ENCODE peak calls at places on chromosomes 4 and X, in four cellular contexts. K is HepG2, T is K562, W is GM12878. R is an unnamed sample.
A peak's percentile ranks its signal among the peaks of the same experiment; 100 is the strongest.

GRCh38 chrX:2489446-2490445 is 11.0 kb downstream of the DHRSX start:
- DNase-seq in K (no peak), T (no peak), W (no peak), R (no peak)

GRCh38 chr4:149910604-149911367 is 95.1 kb upstream of the IQCM start:
- DNase-seq in W (no peak), T (no peak), K (no peak), R (no peak)

GRCh38 chrX:24117288-24117687 is 32.2 kb upstream of the ZFX start:
- DNase-seq in T (no peak), W (no peak), K (no peak), R (no peak)

GRCh38 chr4:110787781-110788180 is 164.9 kb upstream of the PITX2 start:
- DNase-seq in T (no peak), K (no peak), W (no peak), R (no peak)

GRCh38 chr4:173346074-173346473 is 11.9 kb upstream of the HMGB2 start:
- DNase-seq in K (no peak), W (no peak), T (no peak), R (no peak)

GRCh38 chr4:7968262-7968896 is 28.7 kb upstream of the AFAP1 start:
- DNase-seq in K (no peak), W (no peak), T (no peak), R (no peak)

GRCh38 chr4:48275247-48275646 is 5.6 kb upstream of the TEC start:
- DNase-seq in T (no peak), K (peak; percentile 15), W (peak; percentile 42), R (no peak)

GRCh38 chr4:42391981-42392380 is 5.3 kb upstream of the SHISA3 start:
- DNase-seq in K (no peak), T (no peak), W (no peak), R (no peak)

GRCh38 chr4:80529021-80529420 is 193.5 kb downstream of the CFAP299 start:
- DNase-seq in T (no peak), W (no peak), K (no peak), R (no peak)

GRCh38 chr4:83115000-83115399 is 471 bp upstream of the PLAC8 start:
- DNase-seq in T (no peak), W (no peak), K (no peak), R (no peak)

GRCh38 chr4:112284166-112284565 is 1.5 kb downstream of the TIFA start:
- DNase-seq in T (peak; percentile 15), K (no peak), W (no peak), R (no peak)

GRCh38 chrX:118338930-118339329 is 7.0 kb upstream of the WDR44 start:
- DNase-seq in W (no peak), K (no peak), T (no peak), R (no peak)

GRCh38 chr4:24896056-24896455 is 16.8 kb downstream of the CCDC149 start:
- DNase-seq in W (no peak), K (no peak), T (no peak), R (no peak)

GRCh38 chr4:141654098-141654497 is 17.7 kb downstream of the IL15 start:
- DNase-seq in K (no peak), W (no peak), T (no peak), R (peak; percentile 36)

GRCh38 chrX:124030520-124030919 is 69.0 kb downstream of the STAG2 start:
- DNase-seq in W (peak; percentile 4), K (no peak), T (no peak), R (no peak)

GRCh38 chrX:75038925-75039324 is 113.7 kb upstream of the NEXMIF start:
- DNase-seq in T (no peak), K (peak; percentile 10), W (peak; percentile 11), R (no peak)

GRCh38 chrX:5730561-5730960 is 498.1 kb downstream of the NLGN4X start:
- DNase-seq in T (no peak), W (no peak), K (no peak), R (no peak)

GRCh38 chrX:49053223-49054072 is 5.4 kb upstream of the CCDC120 start:
- DNase-seq in T (peak; percentile 80), K (peak; percentile 45), W (no peak), R (peak; percentile 88)

DNA sequence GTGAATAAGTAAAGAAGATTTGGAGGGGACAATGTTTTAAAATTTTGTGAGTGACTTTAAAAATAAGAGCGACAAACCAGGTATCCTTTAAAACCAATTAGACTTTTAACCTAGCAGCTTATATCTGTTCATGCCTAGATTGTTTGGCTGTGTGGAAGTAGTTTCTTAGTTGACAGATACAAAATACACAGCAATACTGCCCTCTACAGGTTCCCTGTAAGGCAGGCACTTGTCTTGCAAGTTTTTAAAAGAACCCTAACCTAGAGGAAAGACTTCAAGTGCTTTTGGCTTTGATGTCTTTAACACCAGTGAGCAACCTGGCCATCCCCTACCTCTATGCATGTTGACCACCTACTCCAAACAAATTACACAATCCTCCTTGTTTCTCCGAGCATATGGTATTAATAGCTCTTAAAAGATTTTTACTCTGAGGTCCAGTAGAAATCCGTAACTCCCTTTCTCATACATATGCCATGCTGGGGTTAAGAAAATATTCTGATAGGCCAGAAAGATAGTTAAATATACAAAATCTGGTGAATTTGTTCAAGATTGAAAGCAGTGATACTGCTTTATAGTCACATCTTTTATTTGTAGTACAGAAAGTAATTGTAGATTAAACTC is 273.0 kb downstream of the ARHGAP24 start:
- DNase-seq in W (no peak), T (peak; percentile 40), K (peak; percentile 53), R (peak; percentile 39)
- TF ChIP-seq SP1 in W (no peak), T (no peak), K (no peak), R (no peak)

DNA sequence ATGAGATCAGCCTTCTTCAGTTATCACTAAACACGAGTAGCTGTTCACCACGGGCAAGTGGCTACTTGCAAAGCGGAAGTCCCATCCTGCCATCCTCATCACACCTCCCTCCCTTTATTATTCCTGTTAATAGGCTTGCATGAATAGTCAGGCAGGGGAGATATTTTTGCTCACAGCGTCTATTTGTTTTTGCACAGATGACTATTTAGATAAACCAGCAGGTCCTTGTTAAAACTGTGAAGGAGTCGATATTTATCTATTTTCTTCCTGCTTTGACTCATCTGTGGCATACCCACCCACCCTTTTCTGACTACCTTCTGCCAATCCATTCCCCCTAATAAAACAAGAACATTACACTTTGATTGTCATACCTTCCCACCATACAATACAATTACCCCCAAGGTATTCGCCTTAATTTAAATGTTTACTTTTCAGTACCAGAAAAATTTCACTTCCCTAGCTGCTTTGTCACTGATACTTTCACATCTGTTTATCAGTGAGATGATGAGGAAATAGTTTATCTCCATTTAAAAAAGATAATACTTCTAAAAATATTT is 96.6 kb upstream of the BANK1 start:
- DNase-seq in K (no peak), T (no peak), W (no peak), R (no peak)
- TF ChIP-seq FOXM1 in K (no peak), T (no peak), W (no peak), R (no peak)

GRCh38 chr4:67327245-67327860 is 217.9 kb downstream of the CENPC start:
- DNase-seq in K (peak; percentile 64), T (peak; percentile 78), W (peak; percentile 9), R (peak; percentile 75)
- TF ChIP-seq SP1 in K (no peak), T (no peak), W (no peak), R (no peak)

DNA sequence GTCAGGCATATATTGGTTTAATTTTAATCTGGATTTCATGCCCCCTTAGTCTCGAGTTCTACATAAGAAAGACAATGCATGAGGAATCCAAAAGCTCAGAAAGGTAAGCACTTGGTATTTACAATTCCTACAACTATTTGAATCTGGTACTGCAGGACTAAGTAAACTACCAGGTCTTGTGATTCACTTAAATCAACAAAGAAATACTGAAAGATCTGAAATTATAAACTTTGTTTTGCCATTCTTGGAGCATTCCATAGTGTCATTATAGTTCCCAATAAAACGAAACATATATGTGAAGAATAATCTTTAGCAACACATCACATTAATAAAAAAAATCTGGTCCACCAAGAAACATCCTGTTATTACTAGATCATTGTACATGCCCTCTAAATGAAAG is 482.3 kb downstream of the ANKRD50 start:
- DNase-seq in T (no peak), W (no peak), K (no peak), R (no peak)
- TF ChIP-seq FOXM1 in T (no peak), W (no peak), K (no peak), R (no peak)

DNA sequence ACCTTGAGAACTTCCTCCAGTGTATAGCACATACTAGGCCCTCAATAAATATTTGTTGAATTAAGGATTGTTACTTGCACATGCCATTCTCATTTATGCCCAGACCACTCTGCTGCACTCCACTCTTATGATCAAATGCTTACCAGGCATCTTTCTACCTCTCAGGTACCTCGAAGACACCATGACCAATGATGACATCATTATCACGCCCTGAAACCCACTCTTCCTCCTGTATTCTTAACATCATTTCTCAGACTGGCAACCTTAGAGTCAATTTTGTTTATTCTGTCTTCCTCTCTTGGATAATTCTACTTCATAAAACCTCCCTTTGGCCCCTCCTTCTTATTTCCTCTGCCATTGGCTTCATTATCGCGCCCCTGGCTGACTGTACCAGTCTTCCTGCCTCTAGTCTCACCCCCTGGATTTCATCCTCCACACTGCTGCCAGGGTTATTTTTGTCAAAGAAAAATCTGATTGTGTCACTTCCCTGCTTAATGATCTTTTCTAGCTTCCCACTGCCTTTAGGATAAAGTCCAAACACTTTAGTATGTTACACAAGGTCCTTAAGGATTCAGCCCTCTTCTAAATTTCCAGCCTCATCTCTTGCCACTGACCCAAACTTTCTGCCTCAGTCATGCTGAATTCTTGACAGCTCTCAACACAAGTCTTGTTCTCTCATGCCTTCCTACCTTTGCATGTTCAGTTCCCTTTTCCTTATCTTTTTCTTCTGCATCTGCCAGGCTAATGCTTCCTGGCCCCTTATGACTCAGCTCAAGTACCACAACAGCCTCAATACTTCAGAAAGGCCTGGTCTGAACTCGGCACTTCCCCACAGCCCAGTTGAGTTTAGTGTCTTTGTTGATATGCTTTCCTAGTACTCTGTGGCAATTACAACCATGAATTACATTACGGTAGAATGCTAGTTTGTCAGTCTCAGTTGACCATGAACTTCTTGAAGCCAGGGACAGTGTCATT is 45.8 kb downstream of the HDAC8 start:
- DNase-seq in T (no peak), W (no peak), K (no peak), R (no peak)
- TF ChIP-seq SP1 in T (no peak), W (no peak), K (no peak), R (no peak)

GRCh38 chrX:109862386-109862910 is 129.4 kb upstream of the ACSL4 start:
- DNase-seq in W (no peak), K (no peak), T (no peak), R (no peak)
- TF ChIP-seq FOXM1 in W (no peak), K (no peak), T (no peak), R (no peak)

DNA sequence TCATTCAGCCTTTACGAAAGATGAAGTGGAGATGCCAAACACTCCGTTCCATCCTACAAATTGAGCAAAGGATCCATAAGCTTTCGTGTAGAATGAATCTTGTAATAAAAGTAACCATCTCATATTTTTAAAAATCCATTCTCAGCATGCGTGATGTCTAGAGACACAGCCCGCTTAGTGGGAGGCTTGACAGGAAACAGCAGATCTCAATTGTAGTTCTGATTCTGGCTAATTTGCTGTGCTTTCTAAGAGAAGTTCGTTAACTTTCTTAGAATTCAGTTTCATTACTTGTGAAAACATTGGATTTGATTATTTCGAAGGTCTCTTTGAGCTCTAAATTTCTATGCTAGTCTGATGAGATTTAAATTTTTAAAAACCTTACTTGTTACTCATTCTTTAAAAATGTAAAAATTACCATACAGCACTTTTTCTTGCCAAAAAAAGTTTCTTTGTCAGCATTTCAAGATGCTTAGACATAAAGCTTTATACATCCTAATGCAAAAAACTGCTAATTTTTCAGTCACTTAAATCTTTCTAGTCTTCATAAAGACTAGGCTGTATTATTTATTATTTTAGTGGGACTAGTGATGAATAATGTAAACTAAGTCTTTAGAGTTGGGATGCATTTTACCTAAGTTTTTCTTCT is 66.9 kb upstream of the NEIL3 start:
- DNase-seq in K (no peak), W (no peak), T (no peak), R (no peak)
- TF ChIP-seq SP1 in K (no peak), W (no peak), T (no peak), R (no peak)

GRCh38 chr4:6917445-6918241 is 8.0 kb downstream of the TBC1D14 start:
- DNase-seq in W (no peak), T (peak; percentile 63), K (peak; percentile 95), R (peak; percentile 69)
- TF ChIP-seq FOXM1 in W (no peak), T (no peak), K (no peak), R (no peak)

R was measured in HEK293T.